ENCODE peak calls at places on chromosomes 2 and 18, in five cellular contexts. One of them, this sample, is unnamed.

GRCh38 chr2:190640124-190640523 is 8.8 kb upstream of the NAB1 start:
- DNase-seq in H1: no peak
- DNase-seq in mesenchymal stem cell: no peak
- DNase-seq in neuronal stem cell: no peak
- DNase-seq in IMR-90: peak
- DNase-seq in this sample: no peak

GRCh38 chr2:29066989-29067605 is 7.2 kb downstream of the PCARE start:
- DNase-seq in H1: no peak
- DNase-seq in mesenchymal stem cell: no peak
- DNase-seq in neuronal stem cell: no peak
- DNase-seq in IMR-90: peak
- DNase-seq in this sample: no peak

GRCh38 chr18:23689031-23689615 is at the start of gene LAMA3:
- DNase-seq in H1: peak
- DNase-seq in mesenchymal stem cell: peak
- DNase-seq in neuronal stem cell: peak
- DNase-seq in IMR-90: peak
- DNase-seq in this sample: no peak

GRCh38 chr18:68948622-68949021 is 150.7 kb downstream of the CCDC102B start:
- DNase-seq in mesenchymal stem cell: no peak
- DNase-seq in H1: no peak
- DNase-seq in neuronal stem cell: no peak
- DNase-seq in IMR-90: no peak
- DNase-seq in this sample: no peak

GRCh38 chr2:164061129-164061746 is 325.4 kb upstream of the FIGN start:
- DNase-seq in H1: peak
- DNase-seq in IMR-90: peak
- DNase-seq in mesenchymal stem cell: peak
- DNase-seq in neuronal stem cell: peak
- DNase-seq in this sample: peak

GRCh38 chr18:681985-682384 is 24.5 kb downstream of the TYMS start:
- DNase-seq in mesenchymal stem cell: no peak
- DNase-seq in neuronal stem cell: no peak
- DNase-seq in IMR-90: no peak
- DNase-seq in H1: no peak
- DNase-seq in this sample: no peak

GRCh38 chr2:46731280-46731679 is 184.3 kb downstream of the MCFD2 start:
- DNase-seq in mesenchymal stem cell: no peak
- DNase-seq in IMR-90: no peak
- DNase-seq in neuronal stem cell: no peak
- DNase-seq in H1: no peak
- DNase-seq in this sample: no peak

GRCh38 chr2:227597993-227598392 is 700 bp upstream of the SCYGR2 start:
- DNase-seq in mesenchymal stem cell: no peak
- DNase-seq in H1: no peak
- DNase-seq in neuronal stem cell: no peak
- DNase-seq in IMR-90: no peak
- DNase-seq in this sample: peak

GRCh38 chr2:233711312-233712008 is 1.2 kb upstream of the UGT1A5 start:
- DNase-seq in H1: peak
- DNase-seq in neuronal stem cell: peak
- DNase-seq in IMR-90: peak
- DNase-seq in mesenchymal stem cell: peak
- DNase-seq in this sample: peak

GRCh38 chr2:28975671-28976070 is 5.4 kb upstream of the TOGARAM2 start:
- DNase-seq in neuronal stem cell: no peak
- DNase-seq in IMR-90: no peak
- DNase-seq in mesenchymal stem cell: no peak
- DNase-seq in H1: no peak
- DNase-seq in this sample: no peak

GRCh38 chr2:113080134-113080533 is 12.4 kb downstream of the IL1F10 start:
- DNase-seq in neuronal stem cell: peak
- DNase-seq in IMR-90: no peak
- DNase-seq in mesenchymal stem cell: peak
- DNase-seq in H1: peak
- DNase-seq in this sample: peak

GRCh38 chr18:47929681-47930085 is 776 bp downstream of the SMAD2 start:
- DNase-seq in IMR-90: peak
- DNase-seq in H1: no peak
- DNase-seq in mesenchymal stem cell: peak
- DNase-seq in neuronal stem cell: no peak
- DNase-seq in this sample: no peak

GRCh38 chr2:44479127-44479887 is 117.6 kb downstream of the CAMKMT start:
- DNase-seq in H1: no peak
- DNase-seq in mesenchymal stem cell: peak
- DNase-seq in IMR-90: peak
- DNase-seq in neuronal stem cell: peak
- DNase-seq in this sample: peak

GRCh38 chr2:98308068-98308467 is 38.2 kb upstream of the CNGA3 start:
- DNase-seq in mesenchymal stem cell: no peak
- DNase-seq in IMR-90: peak
- DNase-seq in H1: no peak
- DNase-seq in neuronal stem cell: no peak
- DNase-seq in this sample: no peak

GRCh38 chr2:8607591-8607990 is 74.3 kb upstream of the ID2 start:
- DNase-seq in H1: no peak
- DNase-seq in IMR-90: peak
- DNase-seq in neuronal stem cell: no peak
- DNase-seq in mesenchymal stem cell: peak
- DNase-seq in this sample: no peak

GRCh38 chr2:204280239-204280638 is 265.0 kb upstream of the PARD3B start:
- DNase-seq in mesenchymal stem cell: peak
- DNase-seq in H1: no peak
- DNase-seq in IMR-90: no peak
- DNase-seq in neuronal stem cell: no peak
- DNase-seq in this sample: no peak

GRCh38 chr2:48724278-48724677 is 31.2 kb downstream of the LHCGR start:
- DNase-seq in H1: peak
- DNase-seq in neuronal stem cell: no peak
- DNase-seq in mesenchymal stem cell: no peak
- DNase-seq in IMR-90: no peak
- DNase-seq in this sample: no peak

GRCh38 chr2:25881759-25882158 is 3.5 kb upstream of the ASXL2 start:
- DNase-seq in IMR-90: no peak
- DNase-seq in H1: no peak
- DNase-seq in mesenchymal stem cell: no peak
- DNase-seq in neuronal stem cell: no peak
- DNase-seq in this sample: no peak

GRCh38 chr2:176082885-176083731 is 654 bp downstream of the EVX2 start:
- DNase-seq in neuronal stem cell: no peak
- DNase-seq in IMR-90: no peak
- DNase-seq in H1: peak
- DNase-seq in mesenchymal stem cell: no peak
- DNase-seq in this sample: peak

GRCh38 chr2:199973703-199974102 is 18.3 kb downstream of the MAIP1 start:
- DNase-seq in mesenchymal stem cell: peak
- DNase-seq in H1: no peak
- DNase-seq in neuronal stem cell: no peak
- DNase-seq in IMR-90: peak
- DNase-seq in this sample: no peak

GRCh38 chr2:1521878-1522495 is 108.7 kb downstream of the TPO start:
- DNase-seq in neuronal stem cell: no peak
- DNase-seq in IMR-90: no peak
- DNase-seq in mesenchymal stem cell: no peak
- DNase-seq in H1: no peak
- DNase-seq in this sample: no peak

GRCh38 chr18:995641-996040 is 91.0 kb downstream of the ADCYAP1 start:
- DNase-seq in mesenchymal stem cell: peak
- DNase-seq in neuronal stem cell: no peak
- DNase-seq in IMR-90: peak
- DNase-seq in H1: no peak
- DNase-seq in this sample: no peak

GRCh38 chr18:36692909-36693308 is 135.9 kb downstream of the TPGS2 start:
- DNase-seq in mesenchymal stem cell: no peak
- DNase-seq in neuronal stem cell: no peak
- DNase-seq in IMR-90: peak
- DNase-seq in H1: no peak
- DNase-seq in this sample: no peak

GRCh38 chr2:232419245-232420072 is 12.8 kb downstream of the ALPG start:
- DNase-seq in neuronal stem cell: no peak
- DNase-seq in H1: peak
- DNase-seq in IMR-90: no peak
- DNase-seq in mesenchymal stem cell: peak
- DNase-seq in this sample: peak

GRCh38 chr2:217555075-217555876 is 447.5 kb downstream of the TNS1 start:
- DNase-seq in IMR-90: no peak
- DNase-seq in H1: no peak
- DNase-seq in neuronal stem cell: no peak
- DNase-seq in mesenchymal stem cell: peak
- DNase-seq in this sample: peak
- H4K91ac ChIP-seq in IMR-90: peak
- H4K91ac ChIP-seq in H1: no peak
- H4K91ac ChIP-seq in neuronal stem cell: no peak
- H4K91ac ChIP-seq in mesenchymal stem cell: no peak
- H4K91ac ChIP-seq in this sample: no peak

DNA sequence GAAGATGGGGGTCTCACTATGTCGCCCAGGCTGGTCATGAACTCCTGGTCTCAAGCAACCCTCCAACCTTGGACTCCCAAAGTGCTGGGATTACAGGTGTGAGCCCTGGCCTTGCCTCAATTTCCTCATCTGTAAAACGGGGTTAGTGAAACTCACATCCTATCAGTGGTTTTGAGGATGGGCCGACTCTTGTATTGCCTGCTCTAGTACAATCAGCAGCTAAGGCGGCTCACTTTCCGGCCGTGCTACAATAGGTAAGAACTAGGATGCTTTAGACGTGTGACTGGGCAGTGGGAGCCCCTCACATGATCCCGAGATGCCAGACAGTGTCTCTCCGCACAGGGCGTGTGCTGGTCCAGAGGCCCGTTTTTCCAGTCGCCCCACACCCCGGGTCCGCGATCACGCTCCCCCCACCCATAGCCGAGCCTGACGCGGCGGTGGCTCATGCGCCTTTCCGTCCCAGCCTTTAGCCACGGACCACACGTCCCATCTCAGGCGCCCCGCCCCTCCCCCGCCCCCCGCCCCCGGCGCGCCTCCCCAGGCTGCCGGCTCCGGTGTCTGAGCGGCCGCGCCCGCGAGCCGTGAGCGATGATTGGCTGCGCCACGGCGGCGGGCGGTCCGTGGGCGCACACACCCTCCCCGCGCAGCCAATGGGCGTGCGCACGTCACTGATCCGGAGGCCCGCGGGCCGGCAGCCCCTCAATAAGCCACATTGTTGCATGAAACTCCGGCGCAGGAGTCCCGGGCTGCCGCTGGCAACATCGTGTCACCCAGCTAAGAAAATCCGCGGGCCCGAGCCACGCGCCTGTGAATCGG is at the start of gene HK2:
- DNase-seq in neuronal stem cell: peak
- DNase-seq in mesenchymal stem cell: peak
- DNase-seq in IMR-90: peak
- DNase-seq in H1: peak
- DNase-seq in this sample: peak
- H3K23ac ChIP-seq in neuronal stem cell: peak
- H3K23ac ChIP-seq in mesenchymal stem cell: peak
- H3K23ac ChIP-seq in IMR-90: peak
- H3K23ac ChIP-seq in H1: no peak
- H3K23ac ChIP-seq in this sample: no peak

GRCh38 chr2:74439373-74440004 is 2.2 kb downstream of the RTKN start:
- DNase-seq in H1: no peak
- DNase-seq in mesenchymal stem cell: no peak
- DNase-seq in neuronal stem cell: no peak
- DNase-seq in IMR-90: no peak
- DNase-seq in this sample: no peak

GRCh38 chr2:74440005-74440377 is 1.7 kb downstream of the RTKN start:
- DNase-seq in mesenchymal stem cell: peak
- DNase-seq in IMR-90: peak
- DNase-seq in H1: no peak
- DNase-seq in neuronal stem cell: no peak
- DNase-seq in this sample: no peak

GRCh38 chr2:74441111-74441689 is 537 bp downstream of the RTKN start:
- DNase-seq in mesenchymal stem cell: no peak
- DNase-seq in H1: no peak
- DNase-seq in IMR-90: no peak
- DNase-seq in neuronal stem cell: peak
- DNase-seq in this sample: no peak

GRCh38 chr2:74441690-74442482 is at the start of gene RTKN:
- DNase-seq in mesenchymal stem cell: no peak
- DNase-seq in H1: peak
- DNase-seq in neuronal stem cell: peak
- DNase-seq in IMR-90: no peak
- DNase-seq in this sample: peak

DNA sequence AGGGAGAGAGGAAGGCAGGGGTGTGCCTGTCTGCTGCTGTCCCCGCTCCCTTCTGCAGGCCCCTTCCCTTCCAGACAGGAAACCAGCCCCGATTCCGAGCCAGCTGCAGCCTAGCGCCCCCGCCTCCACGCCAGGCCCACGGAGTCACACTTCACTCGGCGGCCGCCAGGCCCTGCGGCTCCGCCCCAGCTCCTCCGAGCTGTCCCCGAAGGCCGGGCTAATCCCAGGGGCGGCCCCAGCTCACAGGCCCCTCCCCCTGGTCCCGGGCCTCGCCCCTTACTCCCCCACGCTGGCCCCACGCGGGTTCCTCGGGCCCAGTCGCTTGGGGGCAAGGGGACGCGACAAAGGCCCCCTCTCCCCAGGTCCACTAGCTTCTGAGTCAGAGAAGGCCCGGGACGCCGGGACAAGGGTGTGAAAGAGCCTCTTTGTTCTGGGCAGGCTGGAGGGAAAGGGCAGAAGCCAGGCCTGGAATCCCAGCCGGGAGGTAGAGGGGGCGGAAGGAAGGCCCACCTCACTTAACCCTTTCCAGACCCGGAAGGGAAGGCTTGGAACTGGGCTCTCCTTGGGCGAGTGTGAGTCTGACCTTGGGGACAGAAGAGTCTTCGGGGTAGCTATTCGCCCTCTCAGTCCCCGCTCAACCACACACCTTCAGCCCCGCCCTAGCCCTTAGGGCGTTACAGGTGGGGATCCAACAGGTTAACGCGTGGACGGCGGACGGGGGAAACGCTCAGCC is 1.2 kb downstream of the RTKN start:
- DNase-seq in IMR-90: peak
- DNase-seq in mesenchymal stem cell: peak
- DNase-seq in neuronal stem cell: peak
- DNase-seq in H1: peak
- DNase-seq in this sample: peak
- H4K91ac ChIP-seq in IMR-90: peak
- H4K91ac ChIP-seq in mesenchymal stem cell: peak
- H4K91ac ChIP-seq in neuronal stem cell: no peak
- H4K91ac ChIP-seq in H1: no peak
- H4K91ac ChIP-seq in this sample: no peak

GRCh38 chr2:120765911-120766757 is 30.5 kb downstream of the GLI2 start:
- DNase-seq in H1: no peak
- DNase-seq in IMR-90: peak
- DNase-seq in neuronal stem cell: no peak
- DNase-seq in mesenchymal stem cell: peak
- DNase-seq in this sample: peak

GRCh38 chr2:120767486-120768005 is 31.9 kb downstream of the GLI2 start:
- DNase-seq in IMR-90: no peak
- DNase-seq in mesenchymal stem cell: no peak
- DNase-seq in neuronal stem cell: no peak
- DNase-seq in H1: no peak
- DNase-seq in this sample: peak

GRCh38 chr2:120765031-120765910 is 29.6 kb downstream of the GLI2 start:
- DNase-seq in IMR-90: peak
- DNase-seq in mesenchymal stem cell: peak
- DNase-seq in neuronal stem cell: no peak
- DNase-seq in H1: no peak
- DNase-seq in this sample: peak

GRCh38 chr2:120768112-120769048 is 32.7 kb downstream of the GLI2 start:
- DNase-seq in neuronal stem cell: no peak
- DNase-seq in H1: no peak
- DNase-seq in IMR-90: no peak
- DNase-seq in mesenchymal stem cell: no peak
- DNase-seq in this sample: no peak

GRCh38 chr2:120766758-120767351 is 31.2 kb downstream of the GLI2 start:
- DNase-seq in H1: no peak
- DNase-seq in mesenchymal stem cell: peak
- DNase-seq in neuronal stem cell: no peak
- DNase-seq in IMR-90: peak
- DNase-seq in this sample: peak
- H3K23ac ChIP-seq in H1: no peak
- H3K23ac ChIP-seq in mesenchymal stem cell: no peak
- H3K23ac ChIP-seq in neuronal stem cell: no peak
- H3K23ac ChIP-seq in IMR-90: peak
- H3K23ac ChIP-seq in this sample: no peak